ENCODE peak calls at places on chromosome 19, in six cellular contexts. One of them, this sample, is unnamed.

GRCh38 chr19:1949304-1950101 is 8.5 kb downstream of the CSNK1G2 start:
- DNase-seq in IMR-90: no peak
- DNase-seq in neuronal stem cell: no peak
- DNase-seq in H9: no peak
- DNase-seq in mesendoderm: no peak
- DNase-seq in H1: no peak
- DNase-seq in this sample: no peak

GRCh38 chr19:16394111-16394510 is 69.5 kb downstream of the KLF2 start:
- DNase-seq in IMR-90: no peak
- DNase-seq in neuronal stem cell: no peak
- DNase-seq in H9: no peak
- DNase-seq in mesendoderm: no peak
- DNase-seq in H1: no peak
- DNase-seq in this sample: no peak

GRCh38 chr19:2043269-2043641 is 7.8 kb downstream of the MKNK2 start:
- DNase-seq in IMR-90: no peak
- DNase-seq in neuronal stem cell: no peak
- DNase-seq in H9: no peak
- DNase-seq in mesendoderm: no peak
- DNase-seq in H1: no peak
- DNase-seq in this sample: no peak

GRCh38 chr19:39444598-39445257 is 654 bp upstream of the SUPT5H start:
- DNase-seq in IMR-90: no peak
- DNase-seq in neuronal stem cell: no peak
- DNase-seq in H9: no peak
- DNase-seq in mesendoderm: peak
- DNase-seq in H1: no peak
- DNase-seq in this sample: no peak

GRCh38 chr19:7738023-7738422 is 6.1 kb upstream of the CLEC4G start:
- DNase-seq in IMR-90: no peak
- DNase-seq in neuronal stem cell: no peak
- DNase-seq in H9: no peak
- DNase-seq in mesendoderm: no peak
- DNase-seq in H1: no peak
- DNase-seq in this sample: no peak

GRCh38 chr19:41910240-41910991 is 17.8 kb downstream of the ERFL start:
- DNase-seq in IMR-90: no peak
- DNase-seq in neuronal stem cell: no peak
- DNase-seq in H9: no peak
- DNase-seq in mesendoderm: no peak
- DNase-seq in H1: no peak
- DNase-seq in this sample: no peak

GRCh38 chr19:4051175-4052101 is 15.3 kb downstream of the ZBTB7A start:
- DNase-seq in IMR-90: peak
- DNase-seq in neuronal stem cell: no peak
- DNase-seq in H9: no peak
- DNase-seq in mesendoderm: no peak
- DNase-seq in H1: no peak
- DNase-seq in this sample: peak

GRCh38 chr19:51751655-51752054 is at the start of gene FPR1:
- DNase-seq in IMR-90: no peak
- DNase-seq in neuronal stem cell: no peak
- DNase-seq in H9: no peak
- DNase-seq in mesendoderm: no peak
- DNase-seq in H1: no peak
- DNase-seq in this sample: no peak

GRCh38 chr19:16698914-16699313 is 20.7 kb upstream of the NWD1 start:
- DNase-seq in IMR-90: no peak
- DNase-seq in neuronal stem cell: no peak
- DNase-seq in H9: no peak
- DNase-seq in mesendoderm: no peak
- DNase-seq in H1: no peak
- DNase-seq in this sample: no peak

GRCh38 chr19:17448190-17448967 is at the start of gene TMEM221:
- DNase-seq in IMR-90: no peak
- DNase-seq in neuronal stem cell: no peak
- DNase-seq in H9: peak
- DNase-seq in mesendoderm: peak
- DNase-seq in H1: no peak
- DNase-seq in this sample: peak

GRCh38 chr19:45729774-45730388 is 815 bp downstream of the FBXO46 start:
- DNase-seq in IMR-90: no peak
- DNase-seq in neuronal stem cell: no peak
- DNase-seq in H9: no peak
- DNase-seq in mesendoderm: peak
- DNase-seq in H1: no peak
- DNase-seq in this sample: peak

GRCh38 chr19:43606569-43607229 is 5.2 kb upstream of the SRRM5 start:
- DNase-seq in IMR-90: no peak
- DNase-seq in neuronal stem cell: no peak
- DNase-seq in H9: no peak
- DNase-seq in mesendoderm: no peak
- DNase-seq in H1: no peak
- DNase-seq in this sample: no peak

GRCh38 chr19:43432866-43433673 is 18.4 kb downstream of the TEX101 start:
- DNase-seq in IMR-90: peak
- DNase-seq in neuronal stem cell: peak
- DNase-seq in H9: peak
- DNase-seq in mesendoderm: peak
- DNase-seq in H1: peak
- DNase-seq in this sample: peak

GRCh38 chr19:2774953-2775555 is 8.0 kb downstream of the SGTA start:
- DNase-seq in IMR-90: no peak
- DNase-seq in neuronal stem cell: no peak
- DNase-seq in H9: no peak
- DNase-seq in mesendoderm: no peak
- DNase-seq in H1: no peak
- DNase-seq in this sample: no peak

GRCh38 chr19:40266111-40266510 is 19.0 kb downstream of the AKT2 start:
- DNase-seq in IMR-90: no peak
- DNase-seq in neuronal stem cell: no peak
- DNase-seq in H9: no peak
- DNase-seq in mesendoderm: no peak
- DNase-seq in H1: no peak
- DNase-seq in this sample: no peak

GRCh38 chr19:45059258-45059965 is 16.9 kb downstream of the ZNF296 start:
- DNase-seq in IMR-90: peak
- DNase-seq in neuronal stem cell: peak
- DNase-seq in H9: peak
- DNase-seq in mesendoderm: peak
- DNase-seq in H1: no peak
- DNase-seq in this sample: peak

GRCh38 chr19:18737337-18737953 is 53.7 kb downstream of the COMP start:
- DNase-seq in IMR-90: peak
- DNase-seq in neuronal stem cell: no peak
- DNase-seq in H9: peak
- DNase-seq in mesendoderm: no peak
- DNase-seq in H1: no peak
- DNase-seq in this sample: no peak

GRCh38 chr19:55377356-55378131 is 918 bp downstream of the TMEM190 start:
- DNase-seq in IMR-90: no peak
- DNase-seq in neuronal stem cell: no peak
- DNase-seq in H9: peak
- DNase-seq in mesendoderm: no peak
- DNase-seq in H1: no peak
- DNase-seq in this sample: no peak

GRCh38 chr19:46009530-46010510 is 13.0 kb downstream of the PGLYRP1 start:
- DNase-seq in IMR-90: peak
- DNase-seq in neuronal stem cell: peak
- DNase-seq in H9: peak
- DNase-seq in mesendoderm: peak
- DNase-seq in H1: no peak
- DNase-seq in this sample: peak

GRCh38 chr19:17872251-17873001 is 681 bp downstream of the SLC5A5 start:
- DNase-seq in IMR-90: no peak
- DNase-seq in neuronal stem cell: no peak
- DNase-seq in H9: no peak
- DNase-seq in mesendoderm: no peak
- DNase-seq in H1: no peak
- DNase-seq in this sample: no peak

GRCh38 chr19:55146648-55147218 is 2.3 kb downstream of the TNNT1 start:
- DNase-seq in IMR-90: no peak
- DNase-seq in neuronal stem cell: no peak
- DNase-seq in H9: peak
- DNase-seq in mesendoderm: peak
- DNase-seq in H1: peak
- DNase-seq in this sample: no peak

GRCh38 chr19:4597975-4598671 is 38.6 kb upstream of the SEMA6B start:
- DNase-seq in IMR-90: no peak
- DNase-seq in neuronal stem cell: peak
- DNase-seq in H9: peak
- DNase-seq in mesendoderm: peak
- DNase-seq in H1: no peak
- DNase-seq in this sample: peak

GRCh38 chr19:3454656-3455392 is 25.5 kb downstream of the SMIM24 start:
- DNase-seq in IMR-90: no peak
- DNase-seq in neuronal stem cell: no peak
- DNase-seq in H9: no peak
- DNase-seq in mesendoderm: no peak
- DNase-seq in H1: no peak
- DNase-seq in this sample: no peak

GRCh38 chr19:27865927-27866777 is 1346.8 kb downstream of the UQCRFS1 start:
- DNase-seq in IMR-90: no peak
- DNase-seq in neuronal stem cell: no peak
- DNase-seq in H9: no peak
- DNase-seq in mesendoderm: no peak
- DNase-seq in H1: no peak
- DNase-seq in this sample: no peak

GRCh38 chr19:45882652-45883585 is 3.0 kb downstream of the IRF2BP1 start:
- DNase-seq in IMR-90: peak
- DNase-seq in neuronal stem cell: peak
- DNase-seq in H9: peak
- DNase-seq in mesendoderm: peak
- DNase-seq in H1: no peak
- DNase-seq in this sample: peak

GRCh38 chr19:48859711-48860572 is 8.5 kb downstream of the PLEKHA4 start:
- DNase-seq in IMR-90: no peak
- DNase-seq in neuronal stem cell: no peak
- DNase-seq in H9: peak
- DNase-seq in mesendoderm: peak
- DNase-seq in H1: no peak
- DNase-seq in this sample: no peak

GRCh38 chr19:4278926-4279529 is at the start of gene SHD:
- DNase-seq in IMR-90: no peak
- DNase-seq in neuronal stem cell: no peak
- DNase-seq in H9: no peak
- DNase-seq in mesendoderm: peak
- DNase-seq in H1: no peak
- DNase-seq in this sample: no peak

GRCh38 chr19:15614507-15615379 is at the start of gene CYP4F8:
- DNase-seq in IMR-90: no peak
- DNase-seq in neuronal stem cell: no peak
- DNase-seq in H9: no peak
- DNase-seq in mesendoderm: no peak
- DNase-seq in H1: no peak
- DNase-seq in this sample: no peak

GRCh38 chr19:18223860-18224524 is 2.2 kb downstream of the PDE4C start:
- DNase-seq in IMR-90: no peak
- DNase-seq in neuronal stem cell: peak
- DNase-seq in H9: peak
- DNase-seq in mesendoderm: peak
- DNase-seq in H1: no peak
- DNase-seq in this sample: no peak

GRCh38 chr19:28847468-28847867 is 365.5 kb downstream of the UQCRFS1 start:
- DNase-seq in IMR-90: peak
- DNase-seq in neuronal stem cell: no peak
- DNase-seq in H9: no peak
- DNase-seq in mesendoderm: peak
- DNase-seq in H1: no peak
- DNase-seq in this sample: no peak

GRCh38 chr19:13068064-13068807 is 34.4 kb downstream of the LYL1 start:
- DNase-seq in IMR-90: no peak
- DNase-seq in neuronal stem cell: no peak
- DNase-seq in H9: no peak
- DNase-seq in mesendoderm: no peak
- DNase-seq in H1: no peak
- DNase-seq in this sample: no peak

GRCh38 chr19:51784109-51784785 is 10.7 kb upstream of the FPR3 start:
- DNase-seq in IMR-90: no peak
- DNase-seq in neuronal stem cell: no peak
- DNase-seq in H9: no peak
- DNase-seq in mesendoderm: no peak
- DNase-seq in H1: no peak
- DNase-seq in this sample: no peak

GRCh38 chr19:18896421-18896841 is 473 bp upstream of the CERS1 start:
- DNase-seq in IMR-90: no peak
- DNase-seq in neuronal stem cell: no peak
- DNase-seq in H9: no peak
- DNase-seq in mesendoderm: no peak
- DNase-seq in H1: no peak
- DNase-seq in this sample: no peak

GRCh38 chr19:18470153-18470552 is 32.2 kb upstream of the ISYNA1 start:
- DNase-seq in IMR-90: no peak
- DNase-seq in neuronal stem cell: no peak
- DNase-seq in H9: peak
- DNase-seq in mesendoderm: peak
- DNase-seq in H1: no peak
- DNase-seq in this sample: no peak

GRCh38 chr19:1130801-1131717 is 27.3 kb downstream of the GPX4 start:
- DNase-seq in IMR-90: no peak
- DNase-seq in neuronal stem cell: no peak
- DNase-seq in H9: no peak
- DNase-seq in mesendoderm: no peak
- DNase-seq in H1: no peak
- DNase-seq in this sample: peak

GRCh38 chr19:47258434-47258833 is 2.1 kb downstream of the CCDC9 start:
- DNase-seq in IMR-90: no peak
- DNase-seq in neuronal stem cell: no peak
- DNase-seq in H9: no peak
- DNase-seq in mesendoderm: no peak
- DNase-seq in H1: no peak
- DNase-seq in this sample: no peak
- H4K8ac ChIP-seq in IMR-90: peak
- H4K8ac ChIP-seq in neuronal stem cell: no peak
- H4K8ac ChIP-seq in H9: no peak
- H4K8ac ChIP-seq in mesendoderm: no peak
- H4K8ac ChIP-seq in H1: no peak
- H4K8ac ChIP-seq in this sample: no peak

GRCh38 chr19:50497030-50497420 is 14.0 kb downstream of the JOSD2 start:
- DNase-seq in IMR-90: no peak
- DNase-seq in neuronal stem cell: no peak
- DNase-seq in H9: no peak
- DNase-seq in mesendoderm: no peak
- DNase-seq in H1: no peak
- DNase-seq in this sample: no peak
- H2BK15ac ChIP-seq in IMR-90: no peak
- H2BK15ac ChIP-seq in neuronal stem cell: no peak
- H2BK15ac ChIP-seq in H9: no peak
- H2BK15ac ChIP-seq in mesendoderm: no peak
- H2BK15ac ChIP-seq in H1: no peak
- H2BK15ac ChIP-seq in this sample: no peak

GRCh38 chr19:53624776-53625540 is 6.8 kb upstream of the DPRX start:
- DNase-seq in IMR-90: no peak
- DNase-seq in neuronal stem cell: no peak
- DNase-seq in H9: no peak
- DNase-seq in mesendoderm: peak
- DNase-seq in H1: no peak
- DNase-seq in this sample: no peak
- H4K8ac ChIP-seq in IMR-90: no peak
- H4K8ac ChIP-seq in neuronal stem cell: no peak
- H4K8ac ChIP-seq in H9: no peak
- H4K8ac ChIP-seq in mesendoderm: no peak
- H4K8ac ChIP-seq in H1: no peak
- H4K8ac ChIP-seq in this sample: no peak

GRCh38 chr19:14496029-14496848 is at the start of gene GIPC1:
- DNase-seq in IMR-90: peak
- DNase-seq in neuronal stem cell: peak
- DNase-seq in H9: peak
- DNase-seq in mesendoderm: peak
- DNase-seq in H1: peak
- DNase-seq in this sample: peak
- H2BK15ac ChIP-seq in IMR-90: peak
- H2BK15ac ChIP-seq in neuronal stem cell: peak
- H2BK15ac ChIP-seq in H9: no peak
- H2BK15ac ChIP-seq in mesendoderm: no peak
- H2BK15ac ChIP-seq in H1: peak
- H2BK15ac ChIP-seq in this sample: peak